ENCODE peak calls at places on chromosomes 7 and 10, in nine cellular contexts. One of them, this sample, is unnamed. For H4K20me1, the result is how much of the 10 kb centered on the place peaks cover.

GRCh38 chr7:151351967-151352366 is 10.4 kb downstream of the NUB1 start:
- DNase-seq in HCT116: no peak
- DNase-seq in PC-3: no peak
- DNase-seq in neural progenitor cell: no peak
- DNase-seq in OCI-LY7: peak
- DNase-seq in MM.1S: no peak
- DNase-seq in hepatocyte: no peak
- DNase-seq in GM23338: no peak
- DNase-seq in SK-N-SH: no peak
- DNase-seq in this sample: no peak

GRCh38 chr10:98344589-98345038 is 70.4 kb downstream of the PYROXD2 start:
- DNase-seq in GM23338: no peak
- DNase-seq in MM.1S: no peak
- DNase-seq in hepatocyte: no peak
- DNase-seq in PC-3: no peak
- DNase-seq in OCI-LY7: peak
- DNase-seq in HCT116: no peak
- DNase-seq in neural progenitor cell: no peak
- DNase-seq in SK-N-SH: no peak
- DNase-seq in this sample: peak

GRCh38 chr10:23155166-23155565 is 36.9 kb upstream of the PTF1A start:
- DNase-seq in PC-3: no peak
- DNase-seq in SK-N-SH: no peak
- DNase-seq in hepatocyte: no peak
- DNase-seq in GM23338: no peak
- DNase-seq in neural progenitor cell: no peak
- DNase-seq in OCI-LY7: no peak
- DNase-seq in MM.1S: no peak
- DNase-seq in HCT116: no peak
- DNase-seq in this sample: peak

GRCh38 chr7:147722119-147722518 is 868.4 kb upstream of the C7orf33 start:
- DNase-seq in GM23338: no peak
- DNase-seq in MM.1S: no peak
- DNase-seq in hepatocyte: no peak
- DNase-seq in OCI-LY7: no peak
- DNase-seq in SK-N-SH: peak
- DNase-seq in PC-3: no peak
- DNase-seq in neural progenitor cell: no peak
- DNase-seq in HCT116: no peak
- DNase-seq in this sample: no peak

GRCh38 chr10:31317652-31318381 is 1.2 kb upstream of the ZEB1 start:
- DNase-seq in MM.1S: peak
- DNase-seq in hepatocyte: no peak
- DNase-seq in OCI-LY7: no peak
- DNase-seq in PC-3: no peak
- DNase-seq in GM23338: no peak
- DNase-seq in HCT116: no peak
- DNase-seq in SK-N-SH: no peak
- DNase-seq in neural progenitor cell: peak
- DNase-seq in this sample: no peak

GRCh38 chr10:89548673-89549072 is 13.3 kb upstream of the SLC16A12 start:
- DNase-seq in hepatocyte: no peak
- DNase-seq in OCI-LY7: no peak
- DNase-seq in PC-3: no peak
- DNase-seq in MM.1S: no peak
- DNase-seq in GM23338: no peak
- DNase-seq in neural progenitor cell: no peak
- DNase-seq in HCT116: no peak
- DNase-seq in SK-N-SH: no peak
- DNase-seq in this sample: no peak

GRCh38 chr10:120328647-120329046 is 128.4 kb upstream of the PLPP4 start:
- DNase-seq in PC-3: no peak
- DNase-seq in HCT116: no peak
- DNase-seq in MM.1S: no peak
- DNase-seq in OCI-LY7: no peak
- DNase-seq in hepatocyte: no peak
- DNase-seq in SK-N-SH: no peak
- DNase-seq in GM23338: no peak
- DNase-seq in neural progenitor cell: no peak
- DNase-seq in this sample: peak

GRCh38 chr7:135249901-135250300 is 16.3 kb downstream of the STRA8 start:
- DNase-seq in hepatocyte: no peak
- DNase-seq in SK-N-SH: no peak
- DNase-seq in neural progenitor cell: no peak
- DNase-seq in GM23338: no peak
- DNase-seq in PC-3: no peak
- DNase-seq in HCT116: no peak
- DNase-seq in OCI-LY7: no peak
- DNase-seq in MM.1S: no peak
- DNase-seq in this sample: no peak

GRCh38 chr10:17232276-17232987 is 4.4 kb downstream of the VIM start:
- DNase-seq in hepatocyte: no peak
- DNase-seq in OCI-LY7: no peak
- DNase-seq in SK-N-SH: no peak
- DNase-seq in HCT116: no peak
- DNase-seq in GM23338: no peak
- DNase-seq in PC-3: no peak
- DNase-seq in neural progenitor cell: no peak
- DNase-seq in MM.1S: peak
- DNase-seq in this sample: peak

GRCh38 chr10:108014902-108015177 is 850.3 kb upstream of the SORCS1 start:
- DNase-seq in MM.1S: no peak
- DNase-seq in neural progenitor cell: no peak
- DNase-seq in HCT116: no peak
- DNase-seq in GM23338: no peak
- DNase-seq in OCI-LY7: no peak
- DNase-seq in SK-N-SH: no peak
- DNase-seq in hepatocyte: no peak
- DNase-seq in PC-3: no peak
- DNase-seq in this sample: no peak

GRCh38 chr7:65379318-65379717 is 5.7 kb downstream of the ZNF92 start:
- DNase-seq in PC-3: no peak
- DNase-seq in MM.1S: no peak
- DNase-seq in HCT116: no peak
- DNase-seq in OCI-LY7: no peak
- DNase-seq in hepatocyte: no peak
- DNase-seq in SK-N-SH: no peak
- DNase-seq in neural progenitor cell: no peak
- DNase-seq in GM23338: no peak
- DNase-seq in this sample: no peak

GRCh38 chr7:65381742-65382141 is 8.1 kb downstream of the ZNF92 start:
- DNase-seq in hepatocyte: no peak
- DNase-seq in GM23338: peak
- DNase-seq in neural progenitor cell: no peak
- DNase-seq in HCT116: no peak
- DNase-seq in PC-3: no peak
- DNase-seq in SK-N-SH: no peak
- DNase-seq in MM.1S: no peak
- DNase-seq in OCI-LY7: peak
- DNase-seq in this sample: no peak

GRCh38 chr7:65387893-65388292 is 14.2 kb downstream of the ZNF92 start:
- DNase-seq in SK-N-SH: no peak
- DNase-seq in HCT116: no peak
- DNase-seq in neural progenitor cell: no peak
- DNase-seq in OCI-LY7: peak
- DNase-seq in MM.1S: no peak
- DNase-seq in PC-3: no peak
- DNase-seq in GM23338: no peak
- DNase-seq in hepatocyte: no peak
- DNase-seq in this sample: no peak

GRCh38 chr7:65382452-65382851 is 8.8 kb downstream of the ZNF92 start:
- DNase-seq in GM23338: no peak
- DNase-seq in hepatocyte: no peak
- DNase-seq in PC-3: no peak
- DNase-seq in neural progenitor cell: no peak
- DNase-seq in SK-N-SH: no peak
- DNase-seq in OCI-LY7: peak
- DNase-seq in MM.1S: no peak
- DNase-seq in HCT116: no peak
- DNase-seq in this sample: no peak
- H4K20me1 ChIP-seq in GM23338: half or more
- H4K20me1 ChIP-seq in hepatocyte: half or more
- H4K20me1 ChIP-seq in PC-3: half or more
- H4K20me1 ChIP-seq in neural progenitor cell: half or more
- H4K20me1 ChIP-seq in SK-N-SH: under half
- H4K20me1 ChIP-seq in OCI-LY7: half or more
- H4K20me1 ChIP-seq in MM.1S: under half
- H4K20me1 ChIP-seq in HCT116: under half
- H4K20me1 ChIP-seq in this sample: under half

DNA sequence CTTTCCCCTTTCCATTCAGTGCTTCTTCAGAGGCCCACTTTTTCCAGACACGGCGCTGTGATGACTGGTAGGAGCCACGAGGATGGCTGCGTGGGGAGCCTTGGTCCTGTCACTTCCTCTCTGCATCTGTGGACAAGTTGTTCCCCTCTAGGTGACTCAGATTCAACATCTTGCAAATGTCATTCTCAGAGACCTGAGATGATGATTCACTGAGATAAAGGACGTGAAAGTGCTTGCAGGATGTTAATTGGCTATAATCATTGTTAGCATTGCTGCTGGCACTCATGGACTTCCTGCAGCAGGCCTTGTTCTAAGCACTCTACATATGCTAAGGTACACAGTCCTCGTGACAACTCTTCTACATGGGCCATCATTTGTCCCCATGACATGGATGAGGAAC is 489.8 kb upstream of the ZMIZ1 start:
- DNase-seq in MM.1S: no peak
- DNase-seq in HCT116: no peak
- DNase-seq in PC-3: peak
- DNase-seq in SK-N-SH: no peak
- DNase-seq in hepatocyte: no peak
- DNase-seq in neural progenitor cell: no peak
- DNase-seq in GM23338: no peak
- DNase-seq in OCI-LY7: no peak
- DNase-seq in this sample: peak
- TF ChIP-seq EZH2phosphoT487 in MM.1S: no peak
- TF ChIP-seq EZH2phosphoT487 in HCT116: no peak
- TF ChIP-seq EZH2phosphoT487 in PC-3: no peak
- TF ChIP-seq EZH2phosphoT487 in SK-N-SH: no peak
- TF ChIP-seq EZH2phosphoT487 in hepatocyte: no peak
- TF ChIP-seq EZH2phosphoT487 in neural progenitor cell: no peak
- TF ChIP-seq EZH2phosphoT487 in GM23338: no peak
- TF ChIP-seq EZH2phosphoT487 in OCI-LY7: no peak
- TF ChIP-seq EZH2phosphoT487 in this sample: no peak

GRCh38 chr10:11057018-11057417 is 39.3 kb downstream of the CELF2 start:
- DNase-seq in hepatocyte: no peak
- DNase-seq in GM23338: no peak
- DNase-seq in HCT116: no peak
- DNase-seq in OCI-LY7: no peak
- DNase-seq in MM.1S: no peak
- DNase-seq in PC-3: no peak
- DNase-seq in SK-N-SH: no peak
- DNase-seq in neural progenitor cell: no peak
- DNase-seq in this sample: no peak
- H4K20me1 ChIP-seq in hepatocyte: under half
- H4K20me1 ChIP-seq in GM23338: under half
- H4K20me1 ChIP-seq in HCT116: under half
- H4K20me1 ChIP-seq in OCI-LY7: under half
- H4K20me1 ChIP-seq in MM.1S: under half
- H4K20me1 ChIP-seq in PC-3: under half
- H4K20me1 ChIP-seq in SK-N-SH: under half
- H4K20me1 ChIP-seq in neural progenitor cell: under half
- H4K20me1 ChIP-seq in this sample: under half

DNA sequence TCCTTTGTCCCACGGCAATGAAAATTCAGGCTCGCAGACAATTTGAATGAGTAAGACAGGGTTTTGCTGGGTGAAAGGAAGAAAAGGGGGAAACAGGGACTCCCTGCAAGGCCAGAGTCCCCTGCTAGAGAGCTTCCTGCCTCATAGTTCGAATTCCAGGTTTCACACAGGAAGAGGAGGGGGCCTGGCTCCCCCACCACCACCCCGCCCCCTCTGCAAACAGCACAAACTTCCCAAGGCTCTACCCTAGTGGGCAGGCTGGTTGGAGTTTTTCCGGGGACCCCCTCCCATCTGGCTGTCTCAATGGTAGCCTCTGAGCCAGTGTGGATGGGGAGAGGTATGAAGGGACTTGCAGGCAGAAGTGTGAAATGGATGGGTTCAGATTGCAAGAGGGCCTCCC is 57.4 kb upstream of the NEBL start:
- DNase-seq in GM23338: peak
- DNase-seq in neural progenitor cell: peak
- DNase-seq in PC-3: no peak
- DNase-seq in MM.1S: no peak
- DNase-seq in HCT116: no peak
- DNase-seq in OCI-LY7: no peak
- DNase-seq in hepatocyte: peak
- DNase-seq in SK-N-SH: no peak
- DNase-seq in this sample: no peak
- TF ChIP-seq EZH2phosphoT487 in GM23338: no peak
- TF ChIP-seq EZH2phosphoT487 in neural progenitor cell: no peak
- TF ChIP-seq EZH2phosphoT487 in PC-3: no peak
- TF ChIP-seq EZH2phosphoT487 in MM.1S: no peak
- TF ChIP-seq EZH2phosphoT487 in HCT116: no peak
- TF ChIP-seq EZH2phosphoT487 in OCI-LY7: no peak
- TF ChIP-seq EZH2phosphoT487 in hepatocyte: no peak
- TF ChIP-seq EZH2phosphoT487 in SK-N-SH: no peak
- TF ChIP-seq EZH2phosphoT487 in this sample: no peak

This sample was measured in GM23248.